ENCODE peak calls at places on chromosomes 4 and X, in seven cellular contexts. E is T-helper 22 cell; I is activated CD8-positive, alpha-beta memory T cell treated with anti-CD3 and anti-CD28 coated beads for 4 hours; T is upper lobe of left lung; J is A673; X is lower leg skin; Z is anterior cingulate cortex. G is an unnamed sample.

GRCh38 chr4:173538903-173539445 is 8.9 kb upstream of the HAND2 start:
- DNase-seq in E (no peak), I (no peak), T (no peak), J (no peak), X (no peak), Z (no peak), G (no peak)

GRCh38 chrX:9171841-9172240 is 137.9 kb upstream of the FAM9B start:
- DNase-seq in E (no peak), I (no peak), T (no peak), J (no peak), X (no peak), Z (no peak), G (no peak)

GRCh38 chrX:151177141-151178027 is 1.0 kb downstream of the GPR50 start:
- DNase-seq in E (no peak), I (no peak), T (no peak), J (no peak), X (no peak), Z (no peak), G (no peak)

GRCh38 chrX:86829786-86830185 is 681.5 kb downstream of the DACH2 start:
- DNase-seq in E (no peak), I (no peak), T (no peak), J (peak; percentile 53), X (no peak), Z (no peak), G (no peak)

GRCh38 chrX:23908219-23909003 is 605 bp downstream of the CXorf58 start:
- DNase-seq in E (no peak), I (no peak), T (no peak), J (peak; percentile 19), X (no peak), Z (no peak), G (no peak)

GRCh38 chr4:122914938-122915337 is 7.5 kb downstream of the NUDT6 start:
- DNase-seq in E (no peak), I (no peak), T (no peak), J (no peak), X (no peak), Z (no peak), G (no peak)

GRCh38 chr4:40856836-40857362 is 107.1 kb downstream of the NSUN7 start:
- DNase-seq in E (no peak), I (peak; percentile 5), T (peak; percentile 83), J (peak; percentile 63), X (peak; percentile 90), Z (peak; percentile 59), G (no peak)

GRCh38 chr4:105061136-105061696 is 85.5 kb upstream of the TET2 start:
- DNase-seq in E (no peak), I (no peak), T (peak; percentile 61), J (peak; percentile 52), X (no peak), Z (no peak), G (peak; percentile 1)

GRCh38 chr4:114364857-114365256 is 233.8 kb upstream of the UGT8 start:
- DNase-seq in E (no peak), I (no peak), T (no peak), J (no peak), X (no peak), Z (no peak), G (no peak)

GRCh38 chr4:80831383-80832361 is 198.8 kb upstream of the BMP3 start:
- DNase-seq in E (no peak), I (no peak), T (no peak), J (no peak), X (no peak), Z (no peak), G (no peak)

GRCh38 chr4:113040793-113041192 is 8.7 kb upstream of the ANK2 start:
- DNase-seq in E (no peak), I (no peak), T (no peak), J (no peak), X (no peak), Z (no peak), G (no peak)

GRCh38 chr4:77488882-77489281 is 116.7 kb upstream of the CXCL13 start:
- DNase-seq in E (no peak), I (no peak), T (no peak), J (no peak), X (no peak), Z (no peak), G (no peak)

GRCh38 chrX:109857898-109858297 is 124.8 kb upstream of the ACSL4 start:
- DNase-seq in E (no peak), I (no peak), T (no peak), J (no peak), X (no peak), Z (no peak), G (no peak)

GRCh38 chrX:6644411-6644810 is 109.5 kb upstream of the VCX3A start:
- DNase-seq in E (no peak), I (no peak), T (no peak), J (peak; percentile 37), X (no peak), Z (no peak), G (no peak)

GRCh38 chr4:41792166-41792565 is 43.6 kb upstream of the PHOX2B start:
- DNase-seq in E (no peak), I (no peak), T (no peak), J (no peak), X (no peak), Z (no peak), G (no peak)

GRCh38 chrX:120664081-120664480 is 34.2 kb upstream of the C1GALT1C1 start:
- DNase-seq in E (no peak), I (no peak), T (no peak), J (peak; percentile 25), X (no peak), Z (no peak), G (no peak)

GRCh38 chr4:87555751-87556619 is 26.8 kb upstream of the SPARCL1 start:
- DNase-seq in E (no peak), I (no peak), T (no peak), J (no peak), X (no peak), Z (peak; percentile 21), G (no peak)

GRCh38 chr4:139720806-139721205 is 55.2 kb downstream of the MGST2 start:
- DNase-seq in E (no peak), I (no peak), T (no peak), J (no peak), X (no peak), Z (no peak), G (no peak)

GRCh38 chr4:188534917-188535316 is 395.7 kb downstream of the TRIML1 start:
- DNase-seq in E (no peak), I (no peak), T (no peak), J (no peak), X (no peak), Z (no peak), G (no peak)

GRCh38 chrX:134443461-134443860 is 16.5 kb upstream of the HPRT1 start:
- DNase-seq in E (no peak), I (no peak), T (no peak), J (no peak), X (no peak), Z (no peak), G (no peak)

GRCh38 chr4:8710946-8711345 is 118.4 kb downstream of the CPZ start:
- DNase-seq in E (no peak), I (no peak), T (peak; percentile 12), J (no peak), X (peak; percentile 78), Z (no peak), G (no peak)

GRCh38 chrX:113384628-113385027 is 544.0 kb upstream of the AMOT start:
- DNase-seq in E (no peak), I (no peak), T (no peak), J (no peak), X (no peak), Z (peak; percentile 11), G (no peak)

GRCh38 chr4:101678180-101678579 is 112.3 kb upstream of the BANK1 start:
- DNase-seq in E (no peak), I (no peak), T (no peak), J (peak; percentile 60), X (no peak), Z (no peak), G (no peak)

GRCh38 chr4:38235338-38235737 is 275.1 kb downstream of the PTTG2 start:
- DNase-seq in E (no peak), I (no peak), T (no peak), J (no peak), X (no peak), Z (no peak), G (no peak)

GRCh38 chr4:83959160-83959559 is 423.3 kb downstream of the GPAT3 start:
- DNase-seq in E (no peak), I (no peak), T (no peak), J (no peak), X (no peak), Z (no peak), G (no peak)

GRCh38 chr4:150150545-150151156 is 72.4 kb downstream of the DCLK2 start:
- DNase-seq in E (no peak), I (no peak), T (no peak), J (no peak), X (no peak), Z (peak; percentile 83), G (no peak)

GRCh38 chr4:147492761-147493160 is 11.9 kb downstream of the EDNRA start:
- DNase-seq in E (no peak), I (no peak), T (no peak), J (peak; percentile 59), X (no peak), Z (no peak), G (no peak)

GRCh38 chr4:8267077-8267476 is 2.5 kb upstream of the HTRA3 start:
- DNase-seq in E (no peak), I (no peak), T (peak; percentile 83), J (peak; percentile 56), X (no peak), Z (no peak), G (no peak)

GRCh38 chr4:66023061-66023460 is 352.8 kb upstream of the EPHA5 start:
- DNase-seq in E (no peak), I (no peak), T (no peak), J (no peak), X (no peak), Z (no peak), G (no peak)

GRCh38 chrX:8067754-8068469 is 103.2 kb downstream of the VCX2 start:
- DNase-seq in E (no peak), I (no peak), T (no peak), J (peak; percentile 41), X (no peak), Z (no peak), G (no peak)

GRCh38 chr4:105451346-105451745 is 22.5 kb downstream of the PPA2 start:
- DNase-seq in E (no peak), I (no peak), T (no peak), J (no peak), X (no peak), Z (no peak), G (no peak)